ENCODE peak calls at places on chromosomes 6 and 20, in five cellular contexts. K, P, V, J and N are unnamed samples.

GRCh38 chr20:41331731-41332130 is 8.9 kb upstream of the LPIN3 start:
- DNase-seq in J (no peak), K (no peak), P (no peak), V (no peak), N (no peak)

GRCh38 chr20:37534401-37535157 is 6.9 kb upstream of the BLCAP start:
- DNase-seq in V (peak), K (no peak), P (peak), J (no peak), N (peak)

GRCh38 chr6:157461000-157461915 is 80.3 kb downstream of the ZDHHC14 start:
- DNase-seq in J (no peak), V (no peak), P (no peak), K (no peak), N (no peak)

GRCh38 chr6:1855890-1856289 is 246.2 kb downstream of the FOXC1 start:
- DNase-seq in V (no peak), K (no peak), P (no peak), J (no peak), N (no peak)

GRCh38 chr20:63064310-63064709 is 57.5 kb upstream of the BHLHE23 start:
- DNase-seq in J (peak), P (no peak), V (no peak), K (peak), N (no peak)

GRCh38 chr6:2020909-2021308 is 224.5 kb downstream of the GMDS start:
- DNase-seq in P (no peak), J (no peak), V (no peak), K (no peak), N (no peak)

GRCh38 chr20:3811421-3812258 is 8.7 kb upstream of the AP5S1 start:
- DNase-seq in K (peak), J (peak), P (peak), V (peak), N (peak)

GRCh38 chr20:23257848-23258746 is 92.5 kb upstream of the NXT1 start:
- DNase-seq in K (no peak), J (no peak), V (no peak), P (no peak), N (no peak)

GRCh38 chr6:78947529-78947928 is 80.2 kb downstream of the IRAK1BP1 start:
- DNase-seq in K (no peak), V (no peak), P (no peak), J (no peak), N (no peak)

GRCh38 chr6:166566026-166567011 is 20.2 kb downstream of the RAMACL start:
- DNase-seq in V (no peak), J (no peak), P (no peak), K (no peak), N (no peak)

GRCh38 chr20:42475773-42476172 is 713.9 kb downstream of the PTPRT start:
- DNase-seq in V (no peak), J (no peak), K (no peak), P (no peak), N (no peak)

GRCh38 chr6:145139451-145139850 is 595.9 kb downstream of the EPM2A start:
- DNase-seq in J (no peak), P (no peak), V (no peak), K (no peak), N (no peak)

GRCh38 chr6:80472276-80472675 is 365.8 kb downstream of the BCKDHB start:
- DNase-seq in J (no peak), K (no peak), P (no peak), V (no peak), N (no peak)

GRCh38 chr6:13664703-13665352 is 46.8 kb downstream of the RANBP9 start:
- DNase-seq in V (no peak), P (no peak), J (no peak), K (no peak), N (no peak)

GRCh38 chr20:37277253-37277593 is 12.2 kb upstream of the MANBAL start:
- DNase-seq in P (no peak), K (no peak), J (no peak), V (no peak), N (no peak)

GRCh38 chr6:13338038-13338437 is 9.7 kb upstream of the TBC1D7 start:
- DNase-seq in V (no peak), P (no peak), K (no peak), J (no peak), N (no peak)